ENCODE peak calls at places on chromosomes 3 and 15, in nine cellular contexts. X is HEK293T; Y is MV-4-11; Q is tibial artery; I is GM19239; W is EH; M is epithelial cell of esophagus; F is CD4-positive, CD25-positive, alpha-beta regulatory T cell; S is NCI-H510A treated with DMSO at 0.1 percent for 48 hours. U is an unnamed sample.

GRCh38 chr3:182117131-182117530 is 405.4 kb downstream of the SOX2 start:
- DNase-seq in X (no peak), S (no peak), Y (no peak), Q (no peak), W (no peak), I (no peak), M (no peak), F (no peak), U (no peak)

GRCh38 chr3:16928386-16929132 is 43.8 kb downstream of the PLCL2 start:
- DNase-seq in F (no peak), X (no peak), I (no peak), S (no peak), M (no peak), Y (peak), W (no peak), Q (no peak), U (no peak)

GRCh38 chr3:120678984-120679383 is 3.1 kb downstream of the HGD start:
- DNase-seq in W (no peak), Q (no peak), X (no peak), S (no peak), I (no peak), F (no peak), Y (peak), M (peak), U (no peak)

GRCh38 chr15:74156678-74157411 is 16.7 kb upstream of the ISLR start:
- DNase-seq in S (peak), W (peak), Q (peak), F (no peak), M (no peak), I (no peak), X (peak), Y (no peak), U (no peak)

GRCh38 chr3:79618883-79619282 is 148.9 kb downstream of the ROBO1 start:
- DNase-seq in X (no peak), F (no peak), Y (no peak), Q (no peak), W (no peak), M (peak), I (no peak), S (no peak), U (peak)

GRCh38 chr15:55907797-55908196 is 85.6 kb downstream of the NEDD4 start:
- DNase-seq in Q (no peak), F (no peak), X (no peak), M (peak), I (no peak), W (peak), Y (no peak), S (no peak), U (peak)

GRCh38 chr15:43186003-43186353 is 775 bp downstream of the CCNDBP1 start:
- DNase-seq in I (peak), X (peak), W (no peak), S (no peak), Q (no peak), F (no peak), M (no peak), Y (no peak), U (peak)

GRCh38 chr3:72379500-72380187 is 468.6 kb downstream of the SHQ1 start:
- DNase-seq in W (peak), M (peak), I (no peak), F (no peak), Y (no peak), X (no peak), S (no peak), Q (no peak), U (no peak)

GRCh38 chr3:187550446-187550845 is 119.7 kb downstream of the SST start:
- DNase-seq in W (peak), I (no peak), X (no peak), Y (no peak), F (no peak), M (no peak), S (no peak), Q (no peak), U (no peak)

GRCh38 chr15:95690631-95691340 is 639.7 kb upstream of the NR2F2 start:
- DNase-seq in I (no peak), W (no peak), S (no peak), F (no peak), M (peak), Y (no peak), X (no peak), Q (no peak), U (peak)

GRCh38 chr3:10363935-10364334 is 43.0 kb upstream of the SEC13 start:
- DNase-seq in M (peak), W (peak), Y (no peak), Q (no peak), F (no peak), I (no peak), S (no peak), X (no peak), U (peak)

GRCh38 chr3:129626744-129627349 is 20.4 kb upstream of the PLXND1 start:
- DNase-seq in S (peak), I (peak), W (peak), M (peak), F (peak), Q (peak), X (no peak), Y (peak), U (peak)

GRCh38 chr15:34014556-34014955 is 24.4 kb downstream of the AVEN start:
- DNase-seq in M (no peak), F (no peak), W (peak), S (no peak), X (no peak), I (no peak), Y (no peak), Q (no peak), U (no peak)

GRCh38 chr3:108806316-108806715 is 16.3 kb upstream of the TRAT1 start:
- DNase-seq in M (no peak), I (no peak), F (peak), Q (no peak), W (no peak), S (no peak), X (no peak), Y (no peak), U (no peak)

GRCh38 chr3:169295126-169295525 is 368.4 kb downstream of the MECOM start:
- DNase-seq in S (peak), X (no peak), Q (no peak), F (no peak), Y (no peak), M (peak), I (no peak), W (peak), U (peak)

GRCh38 chr3:49655731-49656285 is 18.3 kb upstream of the APEH start:
- DNase-seq in M (no peak), I (no peak), W (no peak), S (no peak), X (no peak), Y (no peak), F (no peak), Q (no peak), U (no peak)

GRCh38 chr3:32238816-32239637 is 547 bp downstream of the CMTM8 start:
- DNase-seq in Y (no peak), S (peak), F (peak), Q (peak), I (no peak), W (peak), X (peak), M (peak), U (peak)

GRCh38 chr3:184659797-184660301 is 52.0 kb downstream of the MAGEF1 start:
- DNase-seq in F (no peak), M (no peak), S (peak), W (peak), I (no peak), Q (no peak), Y (no peak), X (no peak), U (no peak)

GRCh38 chr3:133437391-133438093 is 37.7 kb downstream of the BFSP2 start:
- DNase-seq in Y (peak), Q (no peak), W (peak), S (no peak), I (no peak), M (peak), F (no peak), X (peak), U (no peak)

GRCh38 chr15:60392601-60392985 is 5.2 kb downstream of the ANXA2 start:
- DNase-seq in F (peak), W (peak), X (no peak), I (no peak), M (peak), S (no peak), Q (no peak), Y (no peak), U (peak)

GRCh38 chr3:53005854-53006513 is 39.9 kb downstream of the SFMBT1 start:
- DNase-seq in F (no peak), M (no peak), I (no peak), Y (no peak), S (no peak), Q (no peak), X (no peak), W (no peak), U (no peak)

GRCh38 chr3:161163297-161163696 is 57.8 kb upstream of the NMD3 start:
- DNase-seq in Q (no peak), X (no peak), Y (peak), F (no peak), W (peak), M (peak), S (no peak), I (no peak), U (peak)

GRCh38 chr3:73520931-73521461 is 103.7 kb downstream of the PDZRN3 start:
- DNase-seq in X (no peak), M (peak), S (no peak), Y (no peak), F (no peak), I (no peak), W (peak), Q (peak), U (no peak)

GRCh38 chr3:182937293-182938051 is 42.9 kb downstream of the DCUN1D1 start:
- DNase-seq in F (no peak), I (no peak), X (no peak), M (peak), W (peak), Q (no peak), Y (no peak), S (peak), U (no peak)

GRCh38 chr3:146895026-146895749 is 290.0 kb upstream of the PLSCR5 start:
- DNase-seq in Y (no peak), I (no peak), S (no peak), X (no peak), W (peak), M (peak), F (no peak), Q (no peak), U (no peak)

GRCh38 chr3:143465638-143466037 is 346.1 kb downstream of the CHST2 start:
- DNase-seq in Q (no peak), W (no peak), M (peak), S (no peak), Y (no peak), F (no peak), I (no peak), X (no peak), U (peak)

GRCh38 chr3:123884993-123885392 is 861 bp upstream of the MYLK start:
- DNase-seq in I (no peak), W (no peak), F (no peak), M (no peak), Q (no peak), X (no peak), Y (no peak), S (no peak), U (no peak)

GRCh38 chr15:58908550-58909309 is 24.7 kb downstream of the SLTM start:
- DNase-seq in M (no peak), F (peak), Y (no peak), I (no peak), X (no peak), Q (no peak), W (no peak), S (no peak), U (no peak)

GRCh38 chr15:29123171-29123570 is 146.5 kb downstream of the NSMCE3 start:
- DNase-seq in M (no peak), Y (no peak), I (no peak), Q (no peak), F (no peak), X (no peak), W (no peak), S (no peak), U (no peak)

GRCh38 chr3:42847731-42848130 is 27.9 kb downstream of the CYP8B1 start:
- DNase-seq in Y (no peak), I (no peak), X (no peak), Q (no peak), M (no peak), F (no peak), W (peak), S (no peak), U (no peak)

GRCh38 chr3:64623125-64623524 is 64.7 kb downstream of the ADAMTS9 start:
- DNase-seq in Y (no peak), I (no peak), S (no peak), Q (no peak), M (no peak), F (no peak), W (no peak), X (no peak), U (no peak)

GRCh38 chr15:59266015-59266414 is 59.4 kb downstream of the LDHAL6B start:
- DNase-seq in Q (no peak), I (no peak), X (no peak), W (no peak), M (no peak), F (no peak), S (no peak), Y (no peak), U (no peak)

GRCh38 chr3:42752961-42753360 is 20.1 kb downstream of the CCDC13 start:
- DNase-seq in Q (no peak), W (no peak), X (no peak), S (peak), M (no peak), I (no peak), Y (no peak), F (no peak), U (no peak)